ENCODE peak calls at places on chromosomes 16 and 17, in six cellular contexts. T is H7; J is astrocyte of the cerebellum; D is CD8-positive, alpha-beta memory T cell; P is adrenal gland; N is ascending aorta. E is an unnamed sample.

GRCh38 chr16:13543850-13544249 is 376.1 kb upstream of the ERCC4 start:
- DNase-seq in D (no peak), T (no peak), N (no peak), P (no peak), J (no peak), E (no peak)

GRCh38 chr17:82892869-82893565 is 53.2 kb upstream of the ZNF750 start:
- DNase-seq in J (no peak), T (no peak), D (peak; percentile 88), P (no peak), N (no peak), E (no peak)

GRCh38 chr16:12225816-12226480 is 249.4 kb downstream of the SNX29 start:
- DNase-seq in N (no peak), J (peak; percentile 9), P (no peak), D (no peak), T (no peak), E (peak; percentile 79)

GRCh38 chr17:66549731-66550207 is 247.4 kb downstream of the PRKCA start:
- DNase-seq in T (peak; percentile 44), N (no peak), P (no peak), J (peak; percentile 91), D (no peak), E (peak; percentile 52)

GRCh38 chr17:32341141-32341856 is 674 bp downstream of the C17orf75 start:
- DNase-seq in N (no peak), D (peak; percentile 73), T (no peak), P (no peak), J (no peak), E (peak; percentile 50)

GRCh38 chr16:31395647-31396046 is 2.5 kb downstream of the ITGAD start:
- DNase-seq in P (peak; percentile 59), N (no peak), T (no peak), D (no peak), J (no peak), E (no peak)

GRCh38 chr17:65017375-65017774 is 39.2 kb downstream of the GNA13 start:
- DNase-seq in P (peak; percentile 70), N (no peak), T (peak; percentile 20), D (no peak), J (no peak), E (no peak)

GRCh38 chr16:85234310-85235235 is 122.3 kb upstream of the CIBAR2 start:
- DNase-seq in P (peak; percentile 90), D (no peak), T (peak; percentile 100), J (peak; percentile 49), N (peak; percentile 79), E (peak; percentile 78)

GRCh38 chr16:1639282-1639681 is 27.1 kb downstream of the CRAMP1 start:
- DNase-seq in J (no peak), N (no peak), T (no peak), D (no peak), P (no peak), E (no peak)

GRCh38 chr16:3587547-3588110 is 10.4 kb upstream of the NLRC3 start:
- DNase-seq in P (no peak), N (no peak), T (peak; percentile 62), J (no peak), D (no peak), E (no peak)

GRCh38 chr17:80859004-80859941 is 132.4 kb upstream of the CHMP6 start:
- DNase-seq in J (peak; percentile 53), D (no peak), T (peak; percentile 89), N (peak; percentile 77), P (peak; percentile 88), E (peak; percentile 99)
- H3K4me3 ChIP-seq in J (no peak overlapping the region), D (no peak overlapping the region), T (no peak overlapping the region), N (no peak overlapping the region), P (no peak overlapping the region), E (no peak overlapping the region)

GRCh38 chr17:3712811-3713463 is 10.8 kb upstream of the HASPIN start:
- DNase-seq in J (no peak), N (no peak), T (no peak), D (no peak), P (no peak), E (no peak)
- H3K4me3 ChIP-seq in J (no peak overlapping the region), N (no peak overlapping the region), T (no peak overlapping the region), D (no peak overlapping the region), P (no peak overlapping the region), E (no peak overlapping the region)

DNA sequence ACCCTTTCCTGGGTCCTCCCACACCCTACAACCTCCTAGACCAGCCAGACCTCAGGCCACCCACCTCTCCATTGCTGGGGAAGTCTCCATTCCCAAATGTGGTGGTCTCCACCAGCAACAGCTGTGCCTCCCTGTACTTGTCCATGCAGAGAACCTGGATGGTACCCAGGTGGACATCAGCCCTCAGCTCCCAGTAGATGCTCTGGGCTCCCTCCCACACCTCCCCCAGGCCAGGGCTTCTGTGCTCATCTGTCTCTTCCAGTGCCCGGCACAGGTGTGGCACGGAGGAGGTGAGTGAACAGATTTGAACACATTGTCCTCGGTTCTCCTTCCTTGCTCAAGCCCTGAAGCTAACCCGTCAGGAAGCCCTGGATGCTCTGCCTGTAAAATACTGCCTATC is 34.6 kb downstream of the LGALS9 start:
- DNase-seq in P (no peak), J (no peak), N (no peak), D (no peak), T (peak; percentile 6), E (no peak)
- H3K4me3 ChIP-seq in P (no peak overlapping the region), J (no peak overlapping the region), N (no peak overlapping the region), D (no peak overlapping the region), T (no peak overlapping the region), E (no peak overlapping the region)

GRCh38 chr17:8294814-8295316 is 335 bp downstream of the SLC25A35 start:
- DNase-seq in N (no peak), P (no peak), T (no peak), D (no peak), J (no peak), E (no peak)

GRCh38 chr17:8304181-8304910 is 5.7 kb upstream of the ARHGEF15 start:
- DNase-seq in N (no peak), J (no peak), P (no peak), D (no peak), T (peak; percentile 68), E (no peak)

GRCh38 chr17:8300629-8301242 is 5.5 kb upstream of the SLC25A35 start:
- DNase-seq in D (peak; percentile 66), N (peak; percentile 70), J (peak; percentile 32), P (peak; percentile 71), T (peak; percentile 92), E (peak; percentile 48)

GRCh38 chr17:8294361-8294760 is 839 bp downstream of the SLC25A35 start:
- DNase-seq in P (no peak), N (no peak), T (no peak), D (no peak), J (no peak), E (no peak)

GRCh38 chr17:8300226-8300625 is 5.0 kb upstream of the SLC25A35 start:
- DNase-seq in J (no peak), P (no peak), T (no peak), D (no peak), N (no peak), E (no peak)
- H3K4me3 ChIP-seq in J (no peak overlapping the region), P (no peak overlapping the region), T (no peak overlapping the region), D (no peak overlapping the region), N (no peak overlapping the region), E (no peak overlapping the region)

GRCh38 chr17:58278661-58279015 is 2.1 kb downstream of the MPO start:
- DNase-seq in D (no peak), T (peak; percentile 65), J (no peak), P (no peak), N (no peak), E (peak; percentile 24)
- H3K4me3 ChIP-seq in D (no peak overlapping the region), T (no peak overlapping the region), J (no peak overlapping the region), P (no peak overlapping the region), N (peak overlapping the region; percentile 54), E (no peak overlapping the region)

GRCh38 chr17:78935419-78936323 is 10.5 kb upstream of the TIMP2 start:
- DNase-seq in N (peak; percentile 92), T (no peak), J (peak; percentile 94), P (peak; percentile 83), D (no peak), E (peak; percentile 98)

GRCh38 chr17:78933025-78933958 is 8.1 kb upstream of the TIMP2 start:
- DNase-seq in N (peak; percentile 93), T (no peak), J (peak; percentile 74), P (no peak), D (no peak), E (peak; percentile 97)

GRCh38 chr17:78933959-78934568 is 8.9 kb upstream of the TIMP2 start:
- DNase-seq in P (peak; percentile 98), T (peak; percentile 88), J (peak; percentile 99), N (peak; percentile 99), D (no peak), E (peak; percentile 99)

GRCh38 chr17:78937561-78937960 is 12.4 kb upstream of the TIMP2 start:
- DNase-seq in T (no peak), P (no peak), D (no peak), N (no peak), J (no peak), E (no peak)

DNA sequence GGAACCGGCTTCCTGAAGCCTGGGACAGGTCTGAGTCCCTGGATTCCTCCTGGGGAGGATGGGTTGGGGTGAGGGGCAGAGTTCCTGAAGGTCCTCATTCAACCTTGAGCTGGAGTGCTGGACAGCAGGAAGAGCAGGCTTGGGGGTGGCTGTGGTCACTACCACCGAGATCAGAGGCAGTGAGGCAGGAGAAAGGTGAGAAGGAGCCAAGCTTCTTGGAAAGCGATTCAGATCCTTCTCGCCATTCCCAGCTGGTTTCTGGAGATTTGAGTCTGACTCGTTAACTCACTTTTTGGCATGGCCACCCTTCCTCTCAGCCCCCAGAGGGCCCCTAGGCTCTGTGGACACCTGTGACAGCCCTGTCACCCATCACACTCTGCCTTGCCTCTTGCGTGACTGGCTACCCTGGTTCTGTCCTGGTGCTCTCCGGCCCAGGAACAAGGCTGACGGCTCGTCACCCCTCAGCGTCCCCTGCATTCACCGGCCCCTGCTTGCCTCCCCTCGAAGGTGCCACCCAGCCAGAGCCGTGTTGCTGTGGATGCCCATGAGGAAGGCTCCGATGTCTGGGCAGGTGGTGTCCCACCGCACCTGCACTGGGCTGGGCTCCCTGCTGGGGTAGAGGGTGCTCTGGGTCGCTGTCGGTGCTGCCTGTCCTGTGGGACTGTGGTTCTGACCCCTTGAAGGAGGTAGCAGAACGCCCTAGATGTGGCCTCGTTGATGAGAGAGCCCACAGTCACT is 9.7 kb upstream of the TIMP2 start:
- DNase-seq in J (no peak), P (no peak), D (no peak), N (no peak), T (no peak), E (peak; percentile 45)
- H3K4me3 ChIP-seq in J (no peak overlapping the region), P (no peak overlapping the region), D (no peak overlapping the region), N (peak overlapping the region; percentile 17), T (no peak overlapping the region), E (peak overlapping the region; percentile 21)

DNA sequence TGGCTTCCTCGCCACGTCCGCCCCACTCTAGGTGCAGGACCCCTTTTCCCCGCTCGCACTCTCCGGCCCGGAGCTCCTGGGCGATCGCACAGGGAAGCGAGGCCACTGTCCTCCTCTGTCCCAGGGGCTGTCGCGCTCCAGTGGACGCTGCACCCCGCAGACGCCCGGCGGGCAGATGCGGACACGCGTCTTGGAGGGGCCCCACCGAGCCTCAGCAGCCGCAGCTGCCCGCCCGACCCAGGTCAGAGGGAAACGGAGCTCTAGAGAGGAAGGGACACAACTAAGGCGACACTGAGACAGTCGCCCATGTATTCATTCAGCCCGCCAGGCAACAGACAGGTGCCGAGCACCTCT is 726 bp upstream of the SLC13A5 start:
- DNase-seq in P (no peak), T (no peak), J (no peak), N (no peak), D (no peak), E (no peak)
- H3K4me3 ChIP-seq in P (no peak overlapping the region), T (peak overlapping the region; percentile 64), J (peak overlapping the region; percentile 26), N (peak overlapping the region; percentile 22), D (no peak overlapping the region), E (peak overlapping the region; percentile 15)

DNA sequence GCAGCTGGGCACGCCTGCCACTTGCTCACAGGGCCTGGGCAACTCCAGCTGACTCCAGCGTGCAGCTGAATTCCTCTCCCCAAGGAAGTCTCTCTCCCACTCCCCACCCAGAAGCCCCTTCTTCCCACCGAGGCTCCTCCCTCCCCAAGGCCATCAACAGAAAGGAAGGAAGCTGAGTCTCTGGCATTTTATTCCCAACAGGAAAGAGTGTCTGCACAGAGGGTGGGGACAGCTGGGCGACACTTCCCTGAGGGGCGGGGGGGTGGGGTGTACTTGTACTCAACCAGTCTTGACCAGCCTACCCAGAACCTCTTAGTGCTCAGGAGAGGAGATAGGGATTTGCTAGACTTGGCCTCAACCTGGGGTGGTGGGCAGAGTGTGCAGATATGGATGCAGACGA is at the start of gene EXOC3L1:
- DNase-seq in N (no peak), P (no peak), D (no peak), T (no peak), J (no peak), E (no peak)
- H3K4me3 ChIP-seq in N (no peak within 1 kb of the TSS), P (no peak within 1 kb of the TSS), D (no peak within 1 kb of the TSS), T (peak within 1 kb of the TSS; percentile 3), J (no peak within 1 kb of the TSS), E (no peak within 1 kb of the TSS)